ENCODE peak calls at places on chromosomes 12 and 14, in five cellular contexts. Y is AG09309, K is epithelial cell of esophagus, S is DND-41, Q is neural progenitor cell. T is an unnamed sample.

GRCh38 chr14:22653012-22653621 is 9.0 kb upstream of the OR6J1 start:
- DNase-seq in Y (no peak), K (peak), S (peak), Q (peak), T (no peak)

GRCh38 chr12:47773858-47774580 is 981 bp downstream of the SLC48A1 start:
- DNase-seq in Y (no peak), K (no peak), S (no peak), Q (no peak), T (no peak)

GRCh38 chr12:129084875-129085826 is 231.9 kb downstream of the GLT1D1 start:
- DNase-seq in Y (no peak), K (no peak), S (no peak), Q (no peak), T (no peak)

GRCh38 chr12:80567391-80567790 is 123.4 kb downstream of the PTPRQ start:
- DNase-seq in Y (no peak), K (peak), S (no peak), Q (no peak), T (no peak)

GRCh38 chr12:1587927-1588573 is 6.3 kb downstream of the FBXL14 start:
- DNase-seq in Y (no peak), K (no peak), S (no peak), Q (peak), T (no peak)

GRCh38 chr12:121079736-121080272 is 40.8 kb upstream of the OASL start:
- DNase-seq in Y (no peak), K (no peak), S (no peak), Q (no peak), T (no peak)

GRCh38 chr12:124264879-124265278 is 30.0 kb upstream of the RFLNA start:
- DNase-seq in Y (no peak), K (no peak), S (no peak), Q (no peak), T (no peak)

GRCh38 chr12:101819467-101819866 is 11.3 kb downstream of the GNPTAB start:
- DNase-seq in Y (no peak), K (peak), S (no peak), Q (no peak), T (no peak)

GRCh38 chr14:89304972-89305703 is 111.9 kb downstream of the FOXN3 start:
- DNase-seq in Y (no peak), K (peak), S (no peak), Q (peak), T (no peak)

GRCh38 chr12:66753810-66754209 is 74.9 kb upstream of the GRIP1 start:
- DNase-seq in Y (no peak), K (no peak), S (no peak), Q (no peak), T (no peak)

GRCh38 chr12:127943481-127944210 is 323.3 kb upstream of the TMEM132C start:
- DNase-seq in Y (no peak), K (no peak), S (no peak), Q (no peak), T (no peak)

GRCh38 chr12:131752457-131752856 is 41.6 kb downstream of the SFSWAP start:
- DNase-seq in Y (no peak), K (no peak), S (no peak), Q (peak), T (no peak)

GRCh38 chr12:55742719-55743130 is at the start of gene GDF11:
- DNase-seq in Y (no peak), K (peak), S (peak), Q (peak), T (no peak)

GRCh38 chr12:110591508-110592051 is 8.5 kb upstream of the PPTC7 start:
- DNase-seq in Y (no peak), K (no peak), S (no peak), Q (no peak), T (no peak)

GRCh38 chr12:7915911-7916403 is 20.0 kb downstream of the SLC2A3 start:
- DNase-seq in Y (no peak), K (peak), S (no peak), Q (no peak), T (no peak)

GRCh38 chr12:48889679-48890078 is 24.0 kb upstream of the RND1 start:
- DNase-seq in Y (no peak), K (no peak), S (no peak), Q (no peak), T (no peak)

GRCh38 chr14:89504602-89505320 is 87.7 kb upstream of the FOXN3 start:
- DNase-seq in Y (peak), K (peak), S (peak), Q (no peak), T (no peak)

GRCh38 chr14:92647499-92648279 is 100.7 kb downstream of the LGMN start:
- DNase-seq in Y (no peak), K (no peak), S (no peak), Q (no peak), T (no peak)

GRCh38 chr12:45789025-45789424 is 59.5 kb downstream of the ARID2 start:
- DNase-seq in Y (peak), K (peak), S (no peak), Q (no peak), T (peak)

GRCh38 chr12:75641031-75641780 is 129.8 kb upstream of the KRR1 start:
- DNase-seq in Y (peak), K (peak), S (peak), Q (no peak), T (no peak)

GRCh38 chr14:35416108-35416750 is 11.7 kb upstream of the NFKBIA start:
- DNase-seq in Y (no peak), K (no peak), S (peak), Q (no peak), T (no peak)

GRCh38 chr12:38053655-38054464 is 262.7 kb upstream of the ALG10B start:
- DNase-seq in Y (no peak), K (peak), S (no peak), Q (no peak), T (no peak)

GRCh38 chr12:12922191-12922616 is 29.8 kb downstream of the GPRC5D start:
- DNase-seq in Y (no peak), K (peak), S (no peak), Q (no peak), T (no peak)

GRCh38 chr12:98438826-98439225 is 76.6 kb upstream of the TMPO start:
- DNase-seq in Y (no peak), K (no peak), S (no peak), Q (no peak), T (no peak)

GRCh38 chr14:105889666-105890473 is 363.5 kb downstream of the TMEM121 start:
- DNase-seq in Y (no peak), K (no peak), S (no peak), Q (no peak), T (no peak)

GRCh38 chr14:31270196-31270772 is 62.7 kb upstream of the HECTD1 start:
- DNase-seq in Y (no peak), K (no peak), S (peak), Q (peak), T (no peak)

DNA sequence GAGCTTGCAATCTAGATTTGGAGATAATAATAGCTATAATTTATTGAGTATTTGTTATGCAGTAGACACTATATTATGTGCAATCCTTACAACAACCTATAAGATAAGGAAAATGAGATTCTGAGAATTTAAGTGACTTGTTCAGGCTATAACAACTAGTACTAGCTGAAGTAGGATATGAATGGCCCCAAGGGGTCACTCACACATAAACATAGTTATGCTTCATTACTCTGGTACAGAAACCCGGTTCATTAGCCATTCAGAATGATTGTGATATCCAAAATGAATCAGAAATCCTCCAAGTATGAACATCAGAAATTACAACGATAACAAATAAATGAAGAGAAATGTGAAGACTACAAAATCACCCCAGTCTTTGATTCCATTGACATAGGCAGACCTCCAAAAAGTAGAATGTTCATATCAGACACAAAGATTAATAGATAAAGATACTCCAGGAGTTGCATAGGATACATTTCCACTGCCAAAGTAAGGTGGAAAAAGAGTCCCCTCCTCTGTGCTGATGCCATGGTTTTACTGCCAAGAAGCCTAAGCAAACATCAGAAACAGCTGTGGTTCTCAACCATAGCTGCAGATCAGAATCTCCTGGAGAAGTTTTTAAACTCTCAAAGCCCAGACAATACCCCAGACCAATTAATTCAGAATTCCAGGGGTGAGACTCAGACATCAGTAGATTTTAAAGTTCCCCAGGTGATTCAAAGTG is 8.6 kb upstream of the NID2 start:
- DNase-seq in Y (no peak), K (no peak), S (no peak), Q (no peak), T (no peak)
- TF ChIP-seq CTCF in Y (no peak), K (no peak), S (no peak), Q (no peak), T (no peak)

DNA sequence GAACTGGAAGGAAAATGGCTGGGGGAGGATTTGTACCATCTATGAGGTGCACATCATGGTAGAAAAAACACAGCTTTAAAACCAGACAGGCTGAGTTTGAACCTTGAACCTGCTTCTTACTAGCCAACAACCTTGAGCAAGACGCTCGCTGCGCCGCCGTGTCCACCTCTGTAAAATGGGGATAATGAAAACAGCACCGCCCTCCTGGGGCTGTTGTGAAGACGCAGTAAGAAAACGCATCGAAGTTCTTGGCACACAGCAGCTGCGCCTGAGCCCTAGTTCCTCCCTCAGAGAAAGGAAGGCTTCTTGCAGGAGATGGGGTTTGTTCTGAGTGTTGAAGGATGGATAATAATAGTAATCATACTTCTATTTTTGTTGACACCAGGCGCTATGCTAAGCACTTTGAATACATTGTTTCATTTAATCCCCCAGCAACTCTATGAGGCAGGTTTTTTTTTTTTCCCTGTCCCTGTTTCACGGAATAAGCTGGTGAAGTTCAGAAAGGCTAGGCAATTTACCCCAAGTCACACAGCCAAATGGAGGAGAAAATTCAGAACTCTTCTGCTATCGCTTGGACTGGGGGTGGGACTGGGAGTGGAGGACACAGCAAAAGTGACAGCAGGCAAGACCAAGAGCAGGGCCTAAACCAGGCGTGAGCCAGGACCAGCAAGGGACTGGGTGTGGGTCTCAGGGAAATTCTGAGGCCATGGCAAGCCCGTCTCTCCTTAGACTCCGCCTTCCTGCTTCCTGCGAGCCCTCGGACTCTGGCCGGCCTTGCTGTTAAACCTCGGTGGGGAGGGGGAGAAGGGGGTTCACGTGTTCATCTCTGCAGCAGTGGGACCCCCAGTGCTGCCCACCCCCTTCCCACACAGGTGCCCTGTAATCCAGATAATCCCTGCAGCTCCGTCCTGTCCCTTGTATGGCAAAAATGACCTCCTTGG is 97.5 kb downstream of the LRRC74A start:
- DNase-seq in Y (no peak), K (no peak), S (peak), Q (peak), T (no peak)
- H3K4me3 ChIP-seq in Y (no peak), K (no peak), S (no peak), Q (peak), T (no peak)

GRCh38 chr12:57864382-57864781 is 17.9 kb upstream of the CTDSP2 start:
- DNase-seq in Y (no peak), K (no peak), S (no peak), Q (peak), T (no peak)
- TF ChIP-seq CTCF in Y (no peak), K (no peak), S (no peak), Q (no peak), T (no peak)

GRCh38 chr12:58206876-58207275 is 265.5 kb downstream of the ATP23 start:
- DNase-seq in Y (no peak), K (no peak), S (no peak), Q (peak), T (no peak)
- H3K4me3 ChIP-seq in Y (no peak), K (no peak), S (no peak), Q (no peak), T (no peak)

GRCh38 chr14:101560534-101561113 is 671 bp upstream of the DIO3 start:
- DNase-seq in Y (no peak), K (no peak), S (no peak), Q (no peak), T (no peak)

GRCh38 chr14:101561145-101561896 is at the start of gene DIO3:
- DNase-seq in Y (no peak), K (no peak), S (no peak), Q (peak), T (no peak)

GRCh38 chr14:101558739-101559240 is 2.5 kb upstream of the DIO3 start:
- DNase-seq in Y (no peak), K (no peak), S (no peak), Q (no peak), T (no peak)

GRCh38 chr14:101559250-101559623 is 2.1 kb upstream of the DIO3 start:
- DNase-seq in Y (no peak), K (no peak), S (no peak), Q (no peak), T (no peak)

GRCh38 chr14:101559624-101560533 is 1.4 kb upstream of the DIO3 start:
- DNase-seq in Y (no peak), K (no peak), S (no peak), Q (peak), T (no peak)
- TF ChIP-seq CTCF in Y (peak), K (no peak), S (no peak), Q (peak), T (no peak)

GRCh38 chr12:64679487-64679983 is 69.2 kb downstream of the RASSF3 start:
- DNase-seq in Y (no peak), K (peak), S (no peak), Q (no peak), T (no peak)
- H3K4me3 ChIP-seq in Y (no peak), K (peak), S (no peak), Q (no peak), T (peak)

GRCh38 chr14:64771161-64771560 is 66.9 kb downstream of the PLEKHG3 start:
- DNase-seq in Y (no peak), K (no peak), S (no peak), Q (no peak), T (no peak)

GRCh38 chr14:64773577-64773976 is 69.4 kb downstream of the PLEKHG3 start:
- DNase-seq in Y (no peak), K (no peak), S (no peak), Q (no peak), T (no peak)

GRCh38 chr14:64773046-64773445 is 68.8 kb downstream of the PLEKHG3 start:
- DNase-seq in Y (no peak), K (no peak), S (no peak), Q (no peak), T (no peak)

GRCh38 chr14:64770751-64771150 is 66.5 kb downstream of the PLEKHG3 start:
- DNase-seq in Y (no peak), K (no peak), S (no peak), Q (no peak), T (no peak)

DNA sequence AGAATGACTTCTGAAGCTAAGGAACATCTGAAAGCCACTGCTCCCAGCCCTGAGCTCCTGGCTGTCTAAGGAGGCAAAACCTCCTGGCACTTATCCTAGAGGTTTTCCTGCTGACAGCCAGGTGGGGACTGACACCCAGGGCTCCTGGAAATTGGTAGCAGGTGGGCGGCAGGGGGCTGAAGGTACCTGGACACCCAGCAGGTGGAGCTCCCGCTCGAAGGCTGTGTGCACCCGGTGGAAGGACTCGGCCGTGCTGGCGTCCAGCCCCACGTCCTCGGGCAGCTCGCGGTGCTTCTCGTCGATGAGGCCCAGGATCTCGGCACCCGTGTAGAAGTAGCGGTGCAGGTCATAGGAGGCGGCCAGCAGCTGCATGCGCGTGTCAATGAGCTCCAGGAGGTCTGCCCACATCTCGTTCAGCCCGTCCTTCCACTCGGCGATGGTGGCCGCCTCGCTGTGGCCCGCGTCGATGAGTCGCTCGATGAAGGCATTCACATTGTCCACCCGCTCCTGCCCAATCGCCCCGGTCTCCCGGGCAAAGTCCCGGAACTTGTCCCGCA is 68.2 kb downstream of the PLEKHG3 start:
- DNase-seq in Y (no peak), K (no peak), S (no peak), Q (no peak), T (no peak)
- TF ChIP-seq CTCF in Y (no peak), K (no peak), S (no peak), Q (peak), T (no peak)

GRCh38 chr12:113559466-113559865 is 87.8 kb upstream of the LHX5 start:
- DNase-seq in Y (no peak), K (no peak), S (no peak), Q (no peak), T (no peak)

GRCh38 chr12:113561381-113561780 is 89.7 kb upstream of the LHX5 start:
- DNase-seq in Y (no peak), K (no peak), S (no peak), Q (no peak), T (no peak)
- H3K4me3 ChIP-seq in Y (no peak), K (no peak), S (no peak), Q (no peak), T (no peak)

GRCh38 chr12:15931590-15932053 is 20.5 kb downstream of the DERA start:
- DNase-seq in Y (no peak), K (peak), S (no peak), Q (no peak), T (no peak)
- TF ChIP-seq CTCF in Y (no peak), K (peak), S (peak), Q (peak), T (peak)

GRCh38 chr12:113473400-113473799 is 1.7 kb upstream of the LHX5 start:
- DNase-seq in Y (no peak), K (no peak), S (no peak), Q (no peak), T (no peak)

GRCh38 chr12:113470871-113471618 is 626 bp downstream of the LHX5 start:
- DNase-seq in Y (no peak), K (no peak), S (no peak), Q (peak), T (no peak)

GRCh38 chr12:113473942-113474341 is 2.3 kb upstream of the LHX5 start:
- DNase-seq in Y (no peak), K (no peak), S (no peak), Q (peak), T (no peak)

GRCh38 chr12:113471619-113472171 is at the start of gene LHX5:
- DNase-seq in Y (no peak), K (peak), S (no peak), Q (peak), T (no peak)

DNA sequence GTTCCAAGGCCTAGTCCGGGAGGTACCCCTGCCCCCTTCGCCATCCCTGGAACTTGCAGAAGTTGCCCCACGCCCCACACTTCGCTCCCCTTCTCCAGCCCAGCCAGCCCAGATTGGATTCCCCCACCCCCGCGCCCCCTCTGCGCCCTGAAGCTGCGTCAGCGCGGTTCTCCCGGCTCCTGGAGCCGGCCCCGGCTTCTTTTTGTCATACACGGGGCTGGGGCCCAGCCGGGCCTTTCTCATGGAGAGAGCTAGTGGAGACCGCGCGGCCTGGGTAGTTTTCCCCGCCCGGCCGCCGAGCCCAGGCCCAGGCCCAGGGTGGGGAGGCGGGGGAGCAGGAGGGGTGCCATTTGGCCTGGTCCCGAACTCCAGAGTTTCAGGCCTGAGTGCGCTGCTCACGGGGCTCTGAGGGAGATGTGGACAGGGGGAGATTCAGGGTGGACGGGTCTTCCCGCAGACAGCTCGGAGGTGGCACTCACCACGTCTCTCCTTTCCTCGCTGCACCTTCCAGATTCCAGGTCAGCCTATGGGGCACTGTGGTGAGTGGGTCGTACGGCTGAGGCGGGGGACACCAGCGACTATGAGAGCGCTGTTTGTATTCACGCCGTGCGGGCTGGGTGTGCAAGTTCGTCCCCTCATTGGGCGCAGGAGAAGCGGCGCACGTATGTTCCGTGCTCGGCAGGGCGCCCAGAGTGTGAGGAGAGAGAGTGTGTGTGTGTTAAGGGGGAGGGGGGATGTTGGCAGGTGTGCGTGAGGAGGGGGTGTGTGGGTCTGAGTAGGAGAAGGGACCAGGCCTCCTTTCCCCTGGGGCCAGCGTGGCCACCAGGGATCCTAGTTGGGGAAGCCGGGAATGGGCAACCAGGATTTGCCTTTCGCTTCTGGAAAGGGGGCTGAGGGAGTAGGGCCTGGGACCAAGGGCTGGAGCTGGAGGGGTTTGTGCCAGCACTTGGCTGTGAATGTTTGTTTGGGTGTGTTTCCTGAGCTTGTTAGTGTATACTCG is 820 bp upstream of the LHX5 start:
- DNase-seq in Y (no peak), K (no peak), S (no peak), Q (peak), T (no peak)
- H3K4me3 ChIP-seq in Y (no peak), K (no peak), S (no peak), Q (peak), T (no peak)